ENCODE peak calls at places on chromosomes 7 and 10, in four cellular contexts. F is neural progenitor cell, B is hepatocyte, L is HCT116. Q is an unnamed sample.

GRCh38 chr7:151088019-151088855 is 2.0 kb downstream of the AGAP3 start:
- DNase-seq in L (no peak), F (peak; percentile 37), B (no peak), Q (peak; percentile 53)

GRCh38 chr10:113293167-113293566 is 259.7 kb upstream of the HABP2 start:
- DNase-seq in F (no peak), L (no peak), B (no peak), Q (no peak)

GRCh38 chr7:109964780-109965179 is 1126.1 kb upstream of the LRRN3 start:
- DNase-seq in B (no peak), L (no peak), F (no peak), Q (no peak)

GRCh38 chr7:120869700-120870099 is 11.8 kb upstream of the TSPAN12 start:
- DNase-seq in B (no peak), F (no peak), L (no peak), Q (no peak)

GRCh38 chr10:35579726-35580420 is 25.3 kb upstream of the GJD4 start:
- DNase-seq in F (no peak), L (no peak), B (no peak), Q (no peak)

GRCh38 chr10:51204691-51205090 is 130.4 kb downstream of the PRKG1 start:
- DNase-seq in B (no peak), F (no peak), L (no peak), Q (no peak)

GRCh38 chr10:114548662-114549061 is 109.4 kb downstream of the ABLIM1 start:
- DNase-seq in L (peak; percentile 56), B (peak; percentile 56), F (peak; percentile 73), Q (peak; percentile 72)

GRCh38 chr10:79023489-79024162 is 45.1 kb upstream of the ZMIZ1 start:
- DNase-seq in L (no peak), F (no peak), B (no peak), Q (no peak)

GRCh38 chr10:84354623-84355022 is 26.2 kb downstream of the CCSER2 start:
- DNase-seq in F (no peak), B (no peak), L (no peak), Q (no peak)

GRCh38 chr7:21731977-21732376 is 189.1 kb downstream of the DNAH11 start:
- DNase-seq in F (no peak), L (no peak), B (no peak), Q (no peak)

GRCh38 chr7:8260871-8261707 is 878 bp downstream of the ICA1 start:
- DNase-seq in B (peak; percentile 62), F (peak; percentile 20), L (no peak), Q (peak; percentile 51)

GRCh38 chr7:80335473-80336232 is 176.2 kb downstream of the GNAT3 start:
- DNase-seq in L (no peak), B (peak; percentile 76), F (peak; percentile 50), Q (no peak)

GRCh38 chr7:150369740-150370501 is 1.3 kb downstream of the REPIN1 start:
- DNase-seq in B (no peak), L (no peak), F (peak; percentile 6), Q (no peak)

GRCh38 chr7:98283887-98284222 is 2.4 kb downstream of the BRI3 start:
- DNase-seq in B (no peak), L (no peak), F (no peak), Q (no peak)

GRCh38 chr7:155205368-155206285 is 92.1 kb upstream of the INSIG1 start:
- DNase-seq in F (peak; percentile 20), B (peak; percentile 51), L (peak; percentile 91), Q (peak; percentile 65)

GRCh38 chr7:36787933-36788378 is 63.7 kb upstream of the AOAH start:
- DNase-seq in B (no peak), F (no peak), L (no peak), Q (no peak)

GRCh38 chr10:99115703-99116102 is 119.9 kb downstream of the HPSE2 start:
- DNase-seq in B (no peak), L (no peak), F (no peak), Q (no peak)

GRCh38 chr10:79393924-79394610 is 46.8 kb downstream of the PPIF start:
- DNase-seq in F (no peak), L (no peak), B (no peak), Q (no peak)

GRCh38 chr7:16393862-16394422 is 27.4 kb downstream of the CRPPA start:
- DNase-seq in F (no peak), B (no peak), L (no peak), Q (no peak)

GRCh38 chr10:88962336-88962735 is 9.8 kb upstream of the ACTA2 start:
- DNase-seq in L (no peak), F (no peak), B (no peak), Q (no peak)

GRCh38 chr10:101287922-101288638 is 58.8 kb upstream of the LBX1 start:
- DNase-seq in B (no peak), F (peak; percentile 80), L (peak; percentile 41), Q (peak; percentile 88)

GRCh38 chr7:17205850-17206353 is 92.5 kb upstream of the AHR start:
- DNase-seq in L (no peak), B (no peak), F (no peak), Q (no peak)

GRCh38 chr7:129828989-129829676 is 123.6 kb downstream of the UBE2H start:
- DNase-seq in L (no peak), F (peak; percentile 44), B (no peak), Q (peak; percentile 79)

GRCh38 chr10:26479766-26480492 is 41.8 kb downstream of the APBB1IP start:
- DNase-seq in L (no peak), F (no peak), B (no peak), Q (no peak)

GRCh38 chr7:67484244-67484751 is 487.7 kb downstream of the TYW1 start:
- DNase-seq in L (peak; percentile 38), F (peak; percentile 91), B (peak; percentile 87), Q (peak; percentile 87)

DNA sequence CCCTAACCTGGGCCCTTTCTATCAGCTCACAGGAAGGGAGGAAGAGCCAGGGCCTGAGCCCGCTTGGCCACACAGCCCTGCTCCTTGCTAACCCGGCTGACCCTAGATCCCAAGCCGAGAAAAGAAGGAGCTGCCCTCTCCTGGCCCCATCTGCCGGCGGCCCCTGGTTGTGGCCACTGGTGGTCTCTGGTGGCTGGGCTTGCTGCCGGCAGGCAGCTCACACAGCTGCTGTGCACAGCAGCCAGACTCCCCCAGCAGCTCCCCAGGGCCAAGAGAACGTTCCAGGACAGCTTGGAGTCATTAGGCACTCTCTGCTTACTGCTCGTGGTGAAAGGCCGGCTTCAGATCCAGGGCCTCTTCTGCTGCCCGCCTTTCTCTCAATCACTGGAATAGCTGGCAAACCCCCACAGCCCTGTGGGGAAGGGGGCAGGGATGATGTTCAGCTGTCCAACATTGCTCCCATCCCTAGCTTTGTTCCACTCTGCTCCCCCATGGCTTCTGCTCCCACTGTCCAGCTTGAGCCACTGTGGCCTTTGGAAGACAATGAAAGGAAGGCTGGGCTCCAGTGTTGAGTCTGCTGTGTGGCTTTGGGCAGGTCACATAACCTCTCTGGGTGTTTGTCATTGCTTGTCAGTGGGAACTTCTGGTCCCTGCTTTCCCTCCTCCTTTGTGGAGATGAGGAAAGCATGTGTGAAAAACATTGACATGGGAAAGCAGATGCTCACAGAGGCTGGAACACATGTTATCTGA is 35.4 kb upstream of the COL13A1 start:
- DNase-seq in F (no peak), B (peak; percentile 22), L (no peak), Q (no peak)
- H2AFZ ChIP-seq in F (peak overlapping the region; percentile 63), B (no peak overlapping the region), L (no peak overlapping the region), Q (peak overlapping the region; percentile 32)

GRCh38 chr7:91659096-91659495 is 221.4 kb downstream of the MTERF1 start:
- DNase-seq in B (no peak), L (no peak), F (no peak), Q (no peak)

GRCh38 chr7:91661727-91662126 is 218.8 kb downstream of the MTERF1 start:
- DNase-seq in L (no peak), F (no peak), B (no peak), Q (no peak)

GRCh38 chr7:91656486-91657237 is 223.8 kb downstream of the MTERF1 start:
- DNase-seq in L (no peak), B (peak; percentile 25), F (no peak), Q (no peak)

GRCh38 chr7:91657386-91658120 is 222.9 kb downstream of the MTERF1 start:
- DNase-seq in L (no peak), F (no peak), B (no peak), Q (peak; percentile 36)

DNA sequence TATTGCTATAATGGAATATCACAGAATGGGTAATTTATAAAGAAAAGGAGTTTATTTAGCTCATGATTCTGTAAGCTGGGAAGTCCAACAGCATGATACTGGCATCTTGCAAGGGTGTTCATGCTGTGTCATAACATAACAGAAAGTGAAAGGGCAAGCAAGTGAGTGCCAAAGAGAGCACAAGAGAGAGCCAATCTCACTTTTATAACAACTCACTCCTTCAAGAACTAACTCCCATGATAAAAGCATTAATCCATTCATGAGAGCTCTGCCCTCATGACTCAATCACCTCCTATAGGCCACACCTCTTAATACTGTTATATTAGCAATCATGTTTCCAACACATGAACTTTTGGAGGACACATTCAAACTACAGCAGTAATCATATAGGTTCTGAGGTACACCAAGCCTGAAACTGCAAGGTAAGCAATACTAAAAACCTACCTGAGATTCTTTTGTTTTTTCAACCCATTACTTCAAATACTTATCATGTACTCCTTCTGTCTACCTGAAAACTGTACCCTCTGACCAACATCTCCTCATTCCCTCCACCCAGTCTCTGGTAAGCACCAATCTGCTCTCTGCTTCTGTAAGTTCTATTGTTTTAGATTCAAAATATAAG is 219.7 kb downstream of the MTERF1 start:
- DNase-seq in F (no peak), B (no peak), L (no peak), Q (no peak)
- TF ChIP-seq EZH2phosphoT487 in F (no peak), B (no peak), L (no peak), Q (no peak)

DNA sequence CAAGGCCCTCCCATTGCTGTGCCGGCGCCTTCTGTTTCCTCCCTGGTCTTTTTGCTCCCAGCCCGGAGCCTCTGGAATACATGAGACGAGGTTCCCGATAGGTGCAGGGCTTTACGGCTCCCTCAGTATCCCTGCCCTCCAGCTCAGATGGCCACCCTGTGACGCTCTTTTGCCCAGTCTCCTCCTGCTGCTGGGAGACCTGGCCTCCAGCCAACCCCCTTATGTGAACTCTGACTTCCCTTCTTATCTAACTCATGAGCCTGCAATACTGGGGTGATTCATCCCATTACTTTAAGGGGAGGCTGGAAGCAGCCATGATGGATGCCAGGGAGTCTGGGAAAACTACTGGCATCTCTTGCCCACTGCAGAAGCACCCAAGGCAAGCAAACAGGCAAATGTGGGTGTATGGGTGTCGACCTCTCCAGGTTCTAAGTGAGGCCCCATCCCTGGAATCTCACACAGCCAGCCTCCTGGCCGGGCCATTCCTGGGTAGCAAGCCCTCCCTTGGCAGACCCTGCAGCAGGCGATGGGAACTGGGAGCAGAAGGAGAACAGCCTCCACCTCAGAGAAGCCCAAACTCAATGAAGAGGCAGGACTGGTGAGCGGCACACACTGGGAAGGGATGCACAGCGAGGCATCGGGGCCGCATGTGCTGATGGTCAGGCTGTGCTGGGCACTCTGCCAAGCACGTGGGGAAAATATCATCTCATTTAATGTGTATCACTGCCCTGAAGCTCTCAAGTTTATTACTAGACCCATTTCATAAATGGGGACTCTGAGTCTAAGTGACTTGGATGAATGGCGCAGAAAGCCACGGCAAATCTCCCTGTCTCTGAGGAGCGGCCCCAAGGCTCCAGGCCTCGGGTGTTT is 97.5 kb downstream of the FAM53B start:
- DNase-seq in F (no peak), B (peak; percentile 80), L (no peak), Q (no peak)
- H3K4me1 ChIP-seq in F (peaks cover 69% of the 10 kb centered on the region), B (peaks cover 22% of the 10 kb centered on the region), L (peaks cover 20% of the 10 kb centered on the region), Q (peaks cover 13% of the 10 kb centered on the region)

DNA sequence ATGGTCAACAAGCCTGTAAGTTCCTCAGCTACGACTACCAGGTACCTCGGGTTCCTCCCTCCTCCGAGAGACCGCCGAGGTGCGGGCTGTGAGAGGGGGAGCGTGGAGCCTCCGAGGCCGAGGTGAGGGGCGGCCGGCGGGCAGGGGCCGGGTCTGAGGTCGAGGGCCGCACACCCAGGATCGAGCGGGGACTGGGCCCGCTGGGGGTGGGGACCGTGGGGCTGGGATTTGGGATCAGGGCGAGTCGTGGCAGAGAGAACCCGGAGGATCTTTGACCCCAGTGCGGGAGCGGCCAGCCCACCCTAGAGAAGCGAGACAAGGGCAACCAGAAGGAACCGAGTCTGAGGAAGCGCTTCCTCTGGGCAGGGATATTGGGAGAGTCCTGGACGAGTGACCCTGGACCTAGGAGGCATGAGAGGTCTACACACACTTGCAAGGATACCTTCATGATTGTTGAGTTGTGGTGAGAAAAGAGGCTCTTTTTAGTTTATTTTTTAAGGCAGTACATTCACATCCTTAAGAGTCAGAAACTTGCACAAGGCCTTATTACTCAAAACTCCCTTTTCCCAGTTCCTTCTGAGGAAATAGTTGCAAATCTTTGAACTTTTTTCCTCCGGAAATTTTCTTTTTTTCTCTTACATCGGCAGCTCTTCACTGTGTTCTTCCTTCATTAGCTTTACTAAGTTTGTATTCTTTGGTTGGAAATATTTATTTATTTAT is 390 bp downstream of the ZNF487 start:
- DNase-seq in F (no peak), B (no peak), L (no peak), Q (no peak)
- H2AFZ ChIP-seq in F (peak overlapping the region; percentile 99), B (peak overlapping the region; percentile 76), L (no peak overlapping the region), Q (peak overlapping the region; percentile 97)

Q was measured in GM23338.